ENCODE peak calls at places on chromosome 20, in five cellular contexts. One of them, this sample, is unnamed.

GRCh38 chr20:15171016-15171415 is 833.6 kb upstream of the FLRT3 start:
- DNase-seq in SJSA1: no peak
- DNase-seq in lower lobe of right lung: no peak
- DNase-seq in A549: no peak
- DNase-seq in GM06990: no peak
- DNase-seq in this sample: no peak

GRCh38 chr20:37958856-37959255 is 55.9 kb downstream of the VSTM2L start:
- DNase-seq in GM06990: no peak
- DNase-seq in A549: no peak
- DNase-seq in lower lobe of right lung: no peak
- DNase-seq in SJSA1: no peak
- DNase-seq in this sample: no peak

GRCh38 chr20:48722737-48723191 is 105.0 kb downstream of the PREX1 start:
- DNase-seq in SJSA1: no peak
- DNase-seq in GM06990: peak
- DNase-seq in A549: peak
- DNase-seq in lower lobe of right lung: no peak
- DNase-seq in this sample: no peak

GRCh38 chr20:1469925-1470571 is 3.4 kb upstream of the NSFL1C start:
- DNase-seq in SJSA1: peak
- DNase-seq in A549: peak
- DNase-seq in GM06990: peak
- DNase-seq in lower lobe of right lung: peak
- DNase-seq in this sample: peak

GRCh38 chr20:7085448-7085847 is 318.0 kb downstream of the BMP2 start:
- DNase-seq in lower lobe of right lung: no peak
- DNase-seq in SJSA1: no peak
- DNase-seq in A549: no peak
- DNase-seq in GM06990: no peak
- DNase-seq in this sample: no peak

GRCh38 chr20:53778041-53778516 is 184.4 kb upstream of the ZNF217 start:
- DNase-seq in lower lobe of right lung: no peak
- DNase-seq in GM06990: no peak
- DNase-seq in A549: no peak
- DNase-seq in SJSA1: no peak
- DNase-seq in this sample: no peak

GRCh38 chr20:16363832-16364687 is 209.2 kb downstream of the KIF16B start:
- DNase-seq in SJSA1: no peak
- DNase-seq in GM06990: no peak
- DNase-seq in lower lobe of right lung: no peak
- DNase-seq in A549: no peak
- DNase-seq in this sample: no peak

GRCh38 chr20:48610996-48611395 is 216.8 kb downstream of the PREX1 start:
- DNase-seq in lower lobe of right lung: no peak
- DNase-seq in GM06990: no peak
- DNase-seq in A549: no peak
- DNase-seq in SJSA1: no peak
- DNase-seq in this sample: no peak

GRCh38 chr20:16514145-16514544 is 59.1 kb downstream of the KIF16B start:
- DNase-seq in GM06990: no peak
- DNase-seq in lower lobe of right lung: no peak
- DNase-seq in SJSA1: no peak
- DNase-seq in A549: no peak
- DNase-seq in this sample: no peak

GRCh38 chr20:18019068-18019467 is 38.6 kb downstream of the OVOL2 start:
- DNase-seq in lower lobe of right lung: no peak
- DNase-seq in GM06990: no peak
- DNase-seq in A549: peak
- DNase-seq in SJSA1: no peak
- DNase-seq in this sample: no peak

GRCh38 chr20:41927189-41927588 is 309.0 kb upstream of the CHD6 start:
- DNase-seq in lower lobe of right lung: no peak
- DNase-seq in GM06990: no peak
- DNase-seq in SJSA1: no peak
- DNase-seq in A549: no peak
- DNase-seq in this sample: no peak

GRCh38 chr20:54103067-54103761 is 32.8 kb upstream of the BCAS1 start:
- DNase-seq in A549: no peak
- DNase-seq in GM06990: no peak
- DNase-seq in lower lobe of right lung: peak
- DNase-seq in SJSA1: peak
- DNase-seq in this sample: peak

GRCh38 chr20:37475258-37475657 is 45.8 kb upstream of the NNAT start:
- DNase-seq in SJSA1: no peak
- DNase-seq in GM06990: no peak
- DNase-seq in A549: no peak
- DNase-seq in lower lobe of right lung: no peak
- DNase-seq in this sample: peak

GRCh38 chr20:555933-556332 is 12.3 kb upstream of the CSNK2A1 start:
- DNase-seq in lower lobe of right lung: no peak
- DNase-seq in SJSA1: no peak
- DNase-seq in GM06990: no peak
- DNase-seq in A549: no peak
- DNase-seq in this sample: no peak

GRCh38 chr20:46084805-46085792 is 4.7 kb downstream of the NCOA5 start:
- DNase-seq in lower lobe of right lung: no peak
- DNase-seq in GM06990: no peak
- DNase-seq in SJSA1: no peak
- DNase-seq in A549: peak
- DNase-seq in this sample: no peak

GRCh38 chr20:20887593-20888272 is 175.3 kb upstream of the RALGAPA2 start:
- DNase-seq in GM06990: no peak
- DNase-seq in A549: no peak
- DNase-seq in SJSA1: no peak
- DNase-seq in lower lobe of right lung: no peak
- DNase-seq in this sample: no peak

GRCh38 chr20:62476074-62476838 is 461 bp upstream of the GATA5 start:
- DNase-seq in GM06990: no peak
- DNase-seq in SJSA1: no peak
- DNase-seq in lower lobe of right lung: no peak
- DNase-seq in A549: no peak
- DNase-seq in this sample: no peak
- H3K4me3 ChIP-seq in GM06990: no peak
- H3K4me3 ChIP-seq in SJSA1: no peak
- H3K4me3 ChIP-seq in lower lobe of right lung: peak
- H3K4me3 ChIP-seq in A549: peak
- H3K4me3 ChIP-seq in this sample: no peak

GRCh38 chr20:36473164-36473563 is 68.2 kb upstream of the MYL9 start:
- DNase-seq in A549: no peak
- DNase-seq in SJSA1: no peak
- DNase-seq in lower lobe of right lung: no peak
- DNase-seq in GM06990: no peak
- DNase-seq in this sample: no peak
- H3K4me3 ChIP-seq in A549: no peak
- H3K4me3 ChIP-seq in SJSA1: no peak
- H3K4me3 ChIP-seq in lower lobe of right lung: no peak
- H3K4me3 ChIP-seq in GM06990: no peak
- H3K4me3 ChIP-seq in this sample: no peak

DNA sequence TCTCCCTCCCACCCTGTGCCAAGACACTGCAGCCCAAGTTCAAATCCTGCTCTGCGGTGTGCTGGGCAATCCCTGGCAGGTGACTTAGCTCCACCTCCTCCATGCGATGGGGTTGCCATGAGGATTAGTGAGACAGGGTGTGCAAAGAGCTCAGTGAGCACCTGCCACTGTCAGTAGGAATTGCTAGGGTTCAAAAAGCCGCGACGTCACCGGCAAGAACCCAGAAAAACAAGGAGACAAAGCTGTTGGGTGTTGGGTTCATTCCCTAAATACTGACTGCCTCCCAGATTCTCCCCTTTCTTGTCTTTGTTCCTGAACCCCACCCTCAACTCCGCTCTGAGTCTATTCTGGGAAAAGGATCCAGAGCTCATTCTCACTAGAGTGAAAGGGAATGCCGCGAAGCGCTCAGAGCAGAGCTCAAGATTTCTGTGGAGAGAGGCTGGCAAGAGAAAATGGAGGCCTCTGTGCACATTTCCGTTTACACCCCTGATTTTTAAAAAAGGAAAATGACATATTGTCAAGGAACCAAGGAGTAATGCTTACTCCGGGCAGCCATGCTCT is 13.3 kb downstream of the PMEPA1 start:
- DNase-seq in SJSA1: no peak
- DNase-seq in lower lobe of right lung: no peak
- DNase-seq in A549: no peak
- DNase-seq in GM06990: no peak
- DNase-seq in this sample: no peak
- H3K4me3 ChIP-seq in SJSA1: no peak
- H3K4me3 ChIP-seq in lower lobe of right lung: no peak
- H3K4me3 ChIP-seq in A549: no peak
- H3K4me3 ChIP-seq in GM06990: no peak
- H3K4me3 ChIP-seq in this sample: no peak

GRCh38 chr20:50146732-50147662 is 6.5 kb downstream of the PEDS1 start:
- DNase-seq in lower lobe of right lung: peak
- DNase-seq in GM06990: peak
- DNase-seq in A549: no peak
- DNase-seq in SJSA1: peak
- DNase-seq in this sample: no peak
- H3K4me3 ChIP-seq in lower lobe of right lung: peak
- H3K4me3 ChIP-seq in GM06990: peak
- H3K4me3 ChIP-seq in A549: no peak
- H3K4me3 ChIP-seq in SJSA1: no peak
- H3K4me3 ChIP-seq in this sample: no peak

GRCh38 chr20:58891686-58892125 is 39.2 kb downstream of the GNAS start:
- DNase-seq in A549: peak
- DNase-seq in GM06990: no peak
- DNase-seq in lower lobe of right lung: peak
- DNase-seq in SJSA1: no peak
- DNase-seq in this sample: no peak
- H3K4me3 ChIP-seq in A549: peak
- H3K4me3 ChIP-seq in GM06990: peak
- H3K4me3 ChIP-seq in lower lobe of right lung: peak
- H3K4me3 ChIP-seq in SJSA1: peak
- H3K4me3 ChIP-seq in this sample: peak

DNA sequence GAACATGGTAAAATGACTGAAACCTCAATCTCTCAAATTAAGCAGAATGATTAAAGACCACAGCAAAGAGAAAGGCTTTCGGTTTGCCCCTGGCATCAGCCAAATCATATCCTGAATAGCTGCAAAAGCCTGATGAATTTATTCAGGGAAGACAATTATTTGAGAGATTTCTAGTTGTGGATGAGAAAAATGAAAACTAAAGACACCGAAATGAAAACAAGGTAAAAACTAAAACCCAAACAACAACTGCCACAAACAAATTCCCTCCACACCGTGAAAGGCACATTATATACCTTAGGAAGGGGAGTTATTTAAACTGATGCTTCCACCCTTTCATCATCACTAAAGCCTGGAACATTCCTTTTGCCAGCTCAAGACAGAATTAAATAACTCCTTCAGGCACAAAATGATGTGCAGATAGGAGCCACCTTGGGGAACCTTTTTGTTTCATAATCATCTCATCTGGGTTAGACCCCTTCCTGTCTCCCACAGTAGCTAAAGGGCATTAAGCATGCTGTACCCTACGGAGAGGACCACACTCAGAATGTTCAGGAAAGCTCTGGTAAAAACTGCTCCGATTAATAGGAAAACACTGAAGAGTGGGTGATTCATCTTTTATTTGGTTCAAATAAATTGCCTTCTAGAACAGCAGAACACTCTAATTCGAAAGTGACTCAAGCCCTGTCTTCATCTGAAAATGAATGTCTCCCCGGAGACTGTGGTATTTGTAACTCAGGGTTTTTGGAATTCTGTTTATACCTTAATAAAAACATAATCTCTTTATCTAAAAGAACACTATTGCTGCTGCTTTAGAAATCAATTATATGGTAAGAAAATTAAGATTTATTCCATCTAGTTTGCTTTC is 9.1 kb upstream of the ANKRD60 start:
- DNase-seq in GM06990: no peak
- DNase-seq in A549: no peak
- DNase-seq in lower lobe of right lung: no peak
- DNase-seq in SJSA1: no peak
- DNase-seq in this sample: no peak
- H3K4me3 ChIP-seq in GM06990: peak
- H3K4me3 ChIP-seq in A549: no peak
- H3K4me3 ChIP-seq in lower lobe of right lung: peak
- H3K4me3 ChIP-seq in SJSA1: peak
- H3K4me3 ChIP-seq in this sample: peak

GRCh38 chr20:57400262-57400701 is 9.1 kb downstream of the RBM38 start:
- DNase-seq in lower lobe of right lung: no peak
- DNase-seq in SJSA1: no peak
- DNase-seq in A549: no peak
- DNase-seq in GM06990: peak
- DNase-seq in this sample: no peak
- H3K4me3 ChIP-seq in lower lobe of right lung: no peak
- H3K4me3 ChIP-seq in SJSA1: no peak
- H3K4me3 ChIP-seq in A549: no peak
- H3K4me3 ChIP-seq in GM06990: peak
- H3K4me3 ChIP-seq in this sample: no peak